ENCODE peak calls at places on chromosome 22, in nine cellular contexts. D, Q, K, A, G, C, N, P and M are unnamed samples.

GRCh38 chr22:45968751-45969413 is 8.1 kb downstream of the WNT7B start:
- DNase-seq in K (peak), Q (peak), P (peak), G (peak), C (no peak), A (no peak), D (no peak), N (peak), M (no peak)

GRCh38 chr22:31652129-31652528 is 9.9 kb downstream of the PISD start:
- DNase-seq in K (no peak), D (no peak), C (no peak), G (no peak), Q (no peak), N (no peak), P (no peak), A (no peak), M (no peak)

GRCh38 chr22:37401401-37401859 is 25.8 kb downstream of the ELFN2 start:
- DNase-seq in K (no peak), C (no peak), P (no peak), G (no peak), A (no peak), N (no peak), D (no peak), Q (no peak), M (no peak)

GRCh38 chr22:36853407-36854099 is 7.3 kb upstream of the NCF4 start:
- DNase-seq in Q (peak), G (peak), P (peak), N (peak), D (peak), C (peak), K (peak), A (peak), M (no peak)

GRCh38 chr22:37852418-37852817 is 3.2 kb downstream of the EIF3L start:
- DNase-seq in A (no peak), P (no peak), K (no peak), D (no peak), Q (no peak), N (no peak), G (no peak), C (no peak), M (no peak)

GRCh38 chr22:29784451-29785361 is 17.5 kb downstream of the UQCR10 start:
- DNase-seq in P (no peak), C (no peak), K (no peak), Q (no peak), N (no peak), A (no peak), D (no peak), G (no peak), M (no peak)

GRCh38 chr22:29302681-29303465 is 3.6 kb upstream of the GAS2L1 start:
- DNase-seq in A (no peak), P (no peak), D (no peak), C (no peak), G (no peak), N (no peak), Q (no peak), K (no peak), M (no peak)

GRCh38 chr22:50678651-50679521 is 6.3 kb downstream of the SHANK3 start:
- DNase-seq in K (no peak), C (no peak), N (no peak), A (no peak), D (no peak), P (no peak), Q (no peak), G (no peak), M (no peak)

GRCh38 chr22:23219787-23220484 is 39.6 kb downstream of the BCR start:
- DNase-seq in C (no peak), K (peak), A (no peak), G (peak), Q (peak), D (peak), P (peak), N (peak), M (no peak)

GRCh38 chr22:19636696-19637355 is 77.5 kb upstream of the SEPTIN5 start:
- DNase-seq in D (no peak), N (no peak), P (no peak), A (no peak), K (no peak), Q (no peak), G (no peak), C (no peak), M (no peak)

GRCh38 chr22:39301926-39302325 is 17.5 kb downstream of the RPL3 start:
- DNase-seq in C (no peak), P (no peak), A (no peak), G (peak), N (no peak), Q (no peak), K (no peak), D (no peak), M (no peak)

GRCh38 chr22:25365491-25366261 is 146.2 kb downstream of the CRYBB2 start:
- DNase-seq in A (no peak), G (no peak), Q (no peak), C (no peak), K (no peak), P (no peak), D (no peak), N (no peak), M (no peak)

GRCh38 chr22:26702906-26703830 is 45.8 kb downstream of the MIAT start:
- DNase-seq in K (no peak), A (no peak), P (peak), N (peak), D (no peak), Q (peak), C (no peak), G (peak), M (no peak)

GRCh38 chr22:20211997-20212753 is 55.9 kb downstream of the RTN4R start:
- DNase-seq in N (no peak), P (no peak), G (no peak), K (no peak), D (no peak), Q (no peak), C (peak), A (no peak), M (no peak)

GRCh38 chr22:44363214-44363979 is 50.6 kb upstream of the SHISAL1 start:
- DNase-seq in N (peak), P (peak), G (peak), C (no peak), D (no peak), K (no peak), Q (peak), A (no peak), M (peak)

GRCh38 chr22:30425616-30426394 is at the start of gene MTFP1:
- DNase-seq in K (peak), P (peak), G (peak), N (peak), D (peak), C (peak), Q (peak), A (peak), M (no peak)

GRCh38 chr22:37896181-37896592 is 9.9 kb upstream of the MICALL1 start:
- DNase-seq in D (peak), G (no peak), Q (no peak), P (no peak), A (no peak), N (peak), C (no peak), K (peak), M (peak)

GRCh38 chr22:31340765-31341247 is 5.3 kb downstream of the PATZ1 start:
- DNase-seq in P (no peak), A (no peak), N (no peak), G (no peak), Q (no peak), C (no peak), D (no peak), K (no peak), M (no peak)

GRCh38 chr22:26884921-26885320 is 227.5 kb downstream of the MIAT start:
- DNase-seq in Q (no peak), D (no peak), N (no peak), C (no peak), A (no peak), K (no peak), G (peak), P (peak), M (no peak)

GRCh38 chr22:39524089-39524752 is 3.9 kb downstream of the ATF4 start:
- DNase-seq in A (no peak), D (no peak), Q (peak), N (no peak), G (peak), P (peak), C (no peak), K (no peak), M (no peak)

GRCh38 chr22:45996241-45997076 is 19.5 kb upstream of the WNT7B start:
- DNase-seq in C (no peak), A (no peak), G (peak), P (peak), D (no peak), Q (peak), K (no peak), N (peak), M (no peak)

GRCh38 chr22:23878219-23878618 is 16.0 kb upstream of the MIF start:
- DNase-seq in G (no peak), A (no peak), D (no peak), P (no peak), Q (no peak), C (no peak), K (no peak), N (no peak), M (no peak)

GRCh38 chr22:17831527-17832251 is 57.4 kb upstream of the BID start:
- DNase-seq in P (no peak), D (no peak), A (no peak), C (no peak), N (no peak), Q (no peak), G (no peak), K (no peak), M (no peak)

GRCh38 chr22:26561756-26562417 is 28.0 kb downstream of the TPST2 start:
- DNase-seq in N (no peak), P (no peak), Q (no peak), A (no peak), G (no peak), K (no peak), D (no peak), C (no peak), M (no peak)